ENCODE peak calls at places on chromosomes 1 and 21, in ten cellular contexts. One of them, this sample, is unnamed.

GRCh38 chr1:15938628-15939161 is 37.2 kb downstream of the ZBTB17 start:
- DNase-seq in ascending aorta: peak
- DNase-seq in heart right ventricle: no peak
- DNase-seq in left ventricle myocardium inferior: no peak
- DNase-seq in progenitor cell of endocrine pancreas: no peak
- DNase-seq in GM13977: no peak
- DNase-seq in fibroblast of pulmonary artery: no peak
- DNase-seq in lower leg skin: peak
- DNase-seq in HFF-Myc: no peak
- DNase-seq in IMR-90: no peak
- DNase-seq in this sample: no peak

GRCh38 chr1:53069265-53069662 is 7.3 kb downstream of the PODN start:
- DNase-seq in ascending aorta: no peak
- DNase-seq in heart right ventricle: no peak
- DNase-seq in left ventricle myocardium inferior: peak
- DNase-seq in progenitor cell of endocrine pancreas: no peak
- DNase-seq in GM13977: no peak
- DNase-seq in fibroblast of pulmonary artery: no peak
- DNase-seq in lower leg skin: no peak
- DNase-seq in HFF-Myc: no peak
- DNase-seq in IMR-90: no peak
- DNase-seq in this sample: no peak

GRCh38 chr1:156260896-156261295 is 13.0 kb upstream of the PAQR6 start:
- DNase-seq in ascending aorta: no peak
- DNase-seq in heart right ventricle: no peak
- DNase-seq in left ventricle myocardium inferior: no peak
- DNase-seq in progenitor cell of endocrine pancreas: no peak
- DNase-seq in GM13977: no peak
- DNase-seq in fibroblast of pulmonary artery: no peak
- DNase-seq in lower leg skin: no peak
- DNase-seq in HFF-Myc: no peak
- DNase-seq in IMR-90: no peak
- DNase-seq in this sample: no peak

GRCh38 chr1:97412737-97413136 is 508.1 kb downstream of the DPYD start:
- DNase-seq in ascending aorta: no peak
- DNase-seq in heart right ventricle: no peak
- DNase-seq in left ventricle myocardium inferior: no peak
- DNase-seq in progenitor cell of endocrine pancreas: no peak
- DNase-seq in GM13977: no peak
- DNase-seq in fibroblast of pulmonary artery: no peak
- DNase-seq in lower leg skin: no peak
- DNase-seq in HFF-Myc: no peak
- DNase-seq in IMR-90: peak
- DNase-seq in this sample: no peak

GRCh38 chr1:40078512-40079333 is 18.3 kb downstream of the PPT1 start:
- DNase-seq in ascending aorta: peak
- DNase-seq in heart right ventricle: no peak
- DNase-seq in left ventricle myocardium inferior: no peak
- DNase-seq in progenitor cell of endocrine pancreas: peak
- DNase-seq in GM13977: peak
- DNase-seq in fibroblast of pulmonary artery: peak
- DNase-seq in lower leg skin: no peak
- DNase-seq in HFF-Myc: peak
- DNase-seq in IMR-90: peak
- DNase-seq in this sample: peak

GRCh38 chr1:3611170-3612019 is at the start of gene MEGF6:
- DNase-seq in ascending aorta: no peak
- DNase-seq in heart right ventricle: peak
- DNase-seq in left ventricle myocardium inferior: peak
- DNase-seq in progenitor cell of endocrine pancreas: peak
- DNase-seq in GM13977: peak
- DNase-seq in fibroblast of pulmonary artery: no peak
- DNase-seq in lower leg skin: peak
- DNase-seq in HFF-Myc: no peak
- DNase-seq in IMR-90: peak
- DNase-seq in this sample: peak

GRCh38 chr1:205680073-205680851 is at the start of gene SLC45A3:
- DNase-seq in ascending aorta: no peak
- DNase-seq in heart right ventricle: peak
- DNase-seq in left ventricle myocardium inferior: peak
- DNase-seq in progenitor cell of endocrine pancreas: peak
- DNase-seq in GM13977: peak
- DNase-seq in fibroblast of pulmonary artery: peak
- DNase-seq in lower leg skin: no peak
- DNase-seq in HFF-Myc: no peak
- DNase-seq in IMR-90: no peak
- DNase-seq in this sample: peak

GRCh38 chr1:47785561-47786271 is 211.5 kb downstream of the TRABD2B start:
- DNase-seq in ascending aorta: peak
- DNase-seq in heart right ventricle: peak
- DNase-seq in left ventricle myocardium inferior: no peak
- DNase-seq in progenitor cell of endocrine pancreas: no peak
- DNase-seq in GM13977: no peak
- DNase-seq in fibroblast of pulmonary artery: no peak
- DNase-seq in lower leg skin: no peak
- DNase-seq in HFF-Myc: no peak
- DNase-seq in IMR-90: no peak
- DNase-seq in this sample: no peak

GRCh38 chr21:42313501-42313969 is 1.7 kb downstream of the TFF3 start:
- DNase-seq in ascending aorta: peak
- DNase-seq in heart right ventricle: no peak
- DNase-seq in left ventricle myocardium inferior: no peak
- DNase-seq in progenitor cell of endocrine pancreas: no peak
- DNase-seq in GM13977: no peak
- DNase-seq in fibroblast of pulmonary artery: no peak
- DNase-seq in lower leg skin: peak
- DNase-seq in HFF-Myc: no peak
- DNase-seq in IMR-90: no peak
- DNase-seq in this sample: no peak

GRCh38 chr1:160621633-160622413 is 25.0 kb downstream of the SLAMF1 start:
- DNase-seq in ascending aorta: no peak
- DNase-seq in heart right ventricle: no peak
- DNase-seq in left ventricle myocardium inferior: no peak
- DNase-seq in progenitor cell of endocrine pancreas: no peak
- DNase-seq in GM13977: no peak
- DNase-seq in fibroblast of pulmonary artery: no peak
- DNase-seq in lower leg skin: no peak
- DNase-seq in HFF-Myc: no peak
- DNase-seq in IMR-90: no peak
- DNase-seq in this sample: peak

GRCh38 chr1:160623860-160624259 is 23.0 kb downstream of the SLAMF1 start:
- DNase-seq in ascending aorta: no peak
- DNase-seq in heart right ventricle: no peak
- DNase-seq in left ventricle myocardium inferior: no peak
- DNase-seq in progenitor cell of endocrine pancreas: no peak
- DNase-seq in GM13977: no peak
- DNase-seq in fibroblast of pulmonary artery: no peak
- DNase-seq in lower leg skin: no peak
- DNase-seq in HFF-Myc: no peak
- DNase-seq in IMR-90: no peak
- DNase-seq in this sample: peak

GRCh38 chr1:160624464-160624863 is 22.4 kb downstream of the SLAMF1 start:
- DNase-seq in ascending aorta: no peak
- DNase-seq in heart right ventricle: no peak
- DNase-seq in left ventricle myocardium inferior: no peak
- DNase-seq in progenitor cell of endocrine pancreas: no peak
- DNase-seq in GM13977: no peak
- DNase-seq in fibroblast of pulmonary artery: no peak
- DNase-seq in lower leg skin: no peak
- DNase-seq in HFF-Myc: no peak
- DNase-seq in IMR-90: no peak
- DNase-seq in this sample: no peak

GRCh38 chr1:160620942-160621632 is 25.8 kb downstream of the SLAMF1 start:
- DNase-seq in ascending aorta: no peak
- DNase-seq in heart right ventricle: no peak
- DNase-seq in left ventricle myocardium inferior: no peak
- DNase-seq in progenitor cell of endocrine pancreas: no peak
- DNase-seq in GM13977: no peak
- DNase-seq in fibroblast of pulmonary artery: no peak
- DNase-seq in lower leg skin: no peak
- DNase-seq in HFF-Myc: no peak
- DNase-seq in IMR-90: no peak
- DNase-seq in this sample: no peak

DNA sequence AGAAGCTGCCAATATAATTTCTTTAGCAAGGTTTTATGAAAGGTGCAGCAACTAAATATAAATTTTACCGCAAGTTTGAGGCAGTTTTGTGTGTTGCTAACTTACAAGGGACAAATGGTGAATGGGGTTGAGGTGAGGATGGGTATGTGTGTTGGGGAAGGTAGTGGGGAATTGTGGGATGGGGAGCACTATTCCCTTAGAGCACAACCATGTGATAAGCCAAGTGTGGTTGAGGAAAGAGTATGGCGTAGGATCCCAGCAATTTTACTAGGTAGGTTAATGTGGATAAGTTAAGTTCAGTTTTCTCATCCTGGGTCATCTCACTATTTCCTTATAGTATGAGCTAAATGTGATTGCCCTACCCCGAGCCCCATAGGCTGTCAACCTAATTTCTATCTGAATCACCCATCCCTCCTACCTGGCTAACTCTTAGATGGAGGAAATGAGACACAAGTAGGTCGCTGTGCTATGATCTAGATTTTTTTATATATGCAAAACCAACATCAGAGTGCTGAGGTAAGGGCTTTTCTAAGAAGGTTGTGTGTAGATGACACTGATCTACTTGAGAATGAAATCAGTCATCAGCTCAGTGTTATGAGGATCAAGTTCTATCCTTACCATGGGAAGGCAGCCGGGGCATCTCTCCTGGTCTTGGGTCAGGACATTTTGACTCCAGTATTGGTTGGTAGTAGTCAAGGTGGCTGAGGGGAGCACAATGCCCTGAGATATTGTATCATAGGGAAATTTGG is 23.8 kb downstream of the SLAMF1 start:
- DNase-seq in ascending aorta: no peak
- DNase-seq in heart right ventricle: no peak
- DNase-seq in left ventricle myocardium inferior: no peak
- DNase-seq in progenitor cell of endocrine pancreas: no peak
- DNase-seq in GM13977: peak
- DNase-seq in fibroblast of pulmonary artery: no peak
- DNase-seq in lower leg skin: no peak
- DNase-seq in HFF-Myc: no peak
- DNase-seq in IMR-90: no peak
- DNase-seq in this sample: peak
- TF ChIP-seq CTCF in ascending aorta: no peak
- TF ChIP-seq CTCF in heart right ventricle: no peak
- TF ChIP-seq CTCF in left ventricle myocardium inferior: no peak
- TF ChIP-seq CTCF in progenitor cell of endocrine pancreas: no peak
- TF ChIP-seq CTCF in GM13977: no peak
- TF ChIP-seq CTCF in fibroblast of pulmonary artery: no peak
- TF ChIP-seq CTCF in lower leg skin: no peak
- TF ChIP-seq CTCF in HFF-Myc: no peak
- TF ChIP-seq CTCF in IMR-90: no peak
- TF ChIP-seq CTCF in this sample: no peak

GRCh38 chr1:240946926-240947325 is 335.0 kb upstream of the GREM2 start:
- DNase-seq in ascending aorta: no peak
- DNase-seq in heart right ventricle: no peak
- DNase-seq in left ventricle myocardium inferior: no peak
- DNase-seq in progenitor cell of endocrine pancreas: no peak
- DNase-seq in GM13977: peak
- DNase-seq in fibroblast of pulmonary artery: peak
- DNase-seq in lower leg skin: no peak
- DNase-seq in HFF-Myc: peak
- DNase-seq in IMR-90: peak
- DNase-seq in this sample: peak
- TF ChIP-seq CTCF in ascending aorta: no peak
- TF ChIP-seq CTCF in heart right ventricle: no peak
- TF ChIP-seq CTCF in left ventricle myocardium inferior: peak
- TF ChIP-seq CTCF in progenitor cell of endocrine pancreas: peak
- TF ChIP-seq CTCF in GM13977: peak
- TF ChIP-seq CTCF in fibroblast of pulmonary artery: peak
- TF ChIP-seq CTCF in lower leg skin: no peak
- TF ChIP-seq CTCF in HFF-Myc: peak
- TF ChIP-seq CTCF in IMR-90: peak
- TF ChIP-seq CTCF in this sample: peak

GRCh38 chr1:109265741-109266330 is 16.5 kb downstream of the CELSR2 start:
- DNase-seq in ascending aorta: no peak
- DNase-seq in heart right ventricle: no peak
- DNase-seq in left ventricle myocardium inferior: no peak
- DNase-seq in progenitor cell of endocrine pancreas: no peak
- DNase-seq in GM13977: no peak
- DNase-seq in fibroblast of pulmonary artery: no peak
- DNase-seq in lower leg skin: no peak
- DNase-seq in HFF-Myc: no peak
- DNase-seq in IMR-90: no peak
- DNase-seq in this sample: no peak

GRCh38 chr1:109265016-109265415 is 15.7 kb downstream of the CELSR2 start:
- DNase-seq in ascending aorta: no peak
- DNase-seq in heart right ventricle: no peak
- DNase-seq in left ventricle myocardium inferior: no peak
- DNase-seq in progenitor cell of endocrine pancreas: no peak
- DNase-seq in GM13977: no peak
- DNase-seq in fibroblast of pulmonary artery: no peak
- DNase-seq in lower leg skin: no peak
- DNase-seq in HFF-Myc: no peak
- DNase-seq in IMR-90: no peak
- DNase-seq in this sample: no peak

GRCh38 chr1:109263234-109263596 is 13.9 kb downstream of the CELSR2 start:
- DNase-seq in ascending aorta: no peak
- DNase-seq in heart right ventricle: no peak
- DNase-seq in left ventricle myocardium inferior: no peak
- DNase-seq in progenitor cell of endocrine pancreas: no peak
- DNase-seq in GM13977: no peak
- DNase-seq in fibroblast of pulmonary artery: no peak
- DNase-seq in lower leg skin: no peak
- DNase-seq in HFF-Myc: no peak
- DNase-seq in IMR-90: no peak
- DNase-seq in this sample: no peak

GRCh38 chr1:109263597-109264378 is 14.4 kb downstream of the CELSR2 start:
- DNase-seq in ascending aorta: peak
- DNase-seq in heart right ventricle: peak
- DNase-seq in left ventricle myocardium inferior: peak
- DNase-seq in progenitor cell of endocrine pancreas: peak
- DNase-seq in GM13977: peak
- DNase-seq in fibroblast of pulmonary artery: peak
- DNase-seq in lower leg skin: peak
- DNase-seq in HFF-Myc: peak
- DNase-seq in IMR-90: peak
- DNase-seq in this sample: peak

DNA sequence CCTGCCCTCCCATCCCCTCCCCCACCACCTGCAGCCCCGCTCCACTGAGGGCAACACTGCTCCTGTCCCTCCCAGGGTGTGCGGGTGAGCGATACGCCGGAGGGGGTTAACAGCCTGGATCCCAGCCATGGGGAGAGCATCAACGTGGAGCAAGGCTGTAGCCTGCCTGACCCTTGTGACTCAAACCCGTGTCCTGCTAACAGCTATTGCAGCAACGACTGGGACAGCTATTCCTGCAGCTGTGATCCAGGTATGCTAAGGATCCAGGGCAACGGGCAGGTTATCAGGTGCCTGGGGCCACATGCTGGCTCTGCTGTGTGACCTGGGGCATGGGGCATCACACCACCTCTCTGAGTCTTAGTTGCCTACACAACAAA is 15.0 kb downstream of the CELSR2 start:
- DNase-seq in ascending aorta: no peak
- DNase-seq in heart right ventricle: no peak
- DNase-seq in left ventricle myocardium inferior: no peak
- DNase-seq in progenitor cell of endocrine pancreas: no peak
- DNase-seq in GM13977: no peak
- DNase-seq in fibroblast of pulmonary artery: no peak
- DNase-seq in lower leg skin: no peak
- DNase-seq in HFF-Myc: no peak
- DNase-seq in IMR-90: no peak
- DNase-seq in this sample: no peak
- TF ChIP-seq CTCF in ascending aorta: no peak
- TF ChIP-seq CTCF in heart right ventricle: no peak
- TF ChIP-seq CTCF in left ventricle myocardium inferior: no peak
- TF ChIP-seq CTCF in progenitor cell of endocrine pancreas: no peak
- TF ChIP-seq CTCF in GM13977: no peak
- TF ChIP-seq CTCF in fibroblast of pulmonary artery: no peak
- TF ChIP-seq CTCF in lower leg skin: no peak
- TF ChIP-seq CTCF in HFF-Myc: no peak
- TF ChIP-seq CTCF in IMR-90: no peak
- TF ChIP-seq CTCF in this sample: no peak

GRCh38 chr1:182404764-182405163 is 4.3 kb upstream of the TEDDM1 start:
- DNase-seq in ascending aorta: no peak
- DNase-seq in heart right ventricle: no peak
- DNase-seq in left ventricle myocardium inferior: no peak
- DNase-seq in progenitor cell of endocrine pancreas: no peak
- DNase-seq in GM13977: no peak
- DNase-seq in fibroblast of pulmonary artery: no peak
- DNase-seq in lower leg skin: no peak
- DNase-seq in HFF-Myc: no peak
- DNase-seq in IMR-90: no peak
- DNase-seq in this sample: no peak
- TF ChIP-seq CTCF in ascending aorta: no peak
- TF ChIP-seq CTCF in heart right ventricle: no peak
- TF ChIP-seq CTCF in left ventricle myocardium inferior: no peak
- TF ChIP-seq CTCF in progenitor cell of endocrine pancreas: no peak
- TF ChIP-seq CTCF in GM13977: no peak
- TF ChIP-seq CTCF in fibroblast of pulmonary artery: no peak
- TF ChIP-seq CTCF in lower leg skin: no peak
- TF ChIP-seq CTCF in HFF-Myc: no peak
- TF ChIP-seq CTCF in IMR-90: no peak
- TF ChIP-seq CTCF in this sample: no peak

This sample was measured in activated CD8-positive, alpha-beta T cell treated with anti-CD3 and anti-CD28 coated beads for 36 hours.